ENCODE peak calls at places on chromosomes 12 and 14, in four cellular contexts. K is A549, Q is HepG2, U is K562. W is an unnamed sample.
A peak's percentile ranks its signal among the peaks of the same experiment; 100 is the strongest.

GRCh38 chr14:76964695-76965094 is 63.8 kb downstream of the IRF2BPL start:
- DNase-seq in Q (no peak), K (no peak), U (no peak), W (no peak)

GRCh38 chr12:14263742-14264141 is 101.7 kb upstream of the ATF7IP start:
- DNase-seq in K (no peak), Q (peak; percentile 41), U (no peak), W (no peak)

GRCh38 chr12:117646595-117646994 is 285.2 kb upstream of the NOS1 start:
- DNase-seq in Q (no peak), U (no peak), K (no peak), W (no peak)

GRCh38 chr14:30223385-30223785 is 295.7 kb upstream of the PRKD1 start:
- DNase-seq in K (peak; percentile 18), Q (peak; percentile 71), U (no peak), W (no peak)

GRCh38 chr12:58491296-58491695 is 429.0 kb downstream of the LRIG3 start:
- DNase-seq in U (no peak), Q (no peak), K (no peak), W (no peak)

GRCh38 chr14:100893228-100893601 is 10.3 kb downstream of the RTL1 start:
- DNase-seq in Q (no peak), U (no peak), K (no peak), W (no peak)

GRCh38 chr12:67515679-67516363 is 132.7 kb upstream of the DYRK2 start:
- DNase-seq in K (no peak), Q (no peak), U (no peak), W (no peak)

GRCh38 chr12:32145096-32145495 is 38.4 kb downstream of the BICD1 start:
- DNase-seq in U (no peak), K (no peak), Q (no peak), W (no peak)

GRCh38 chr12:27163048-27163715 is 80.8 kb upstream of the C12orf71 start:
- DNase-seq in U (no peak), Q (no peak), K (no peak), W (peak; percentile 16)

GRCh38 chr14:94893411-94894160 is 123.7 kb upstream of the GSC start:
- DNase-seq in U (no peak), K (no peak), Q (no peak), W (no peak)

GRCh38 chr12:59383426-59383822 is 212.4 kb upstream of the SLC16A7 start:
- DNase-seq in K (no peak), U (no peak), Q (no peak), W (no peak)

GRCh38 chr14:88026890-88027289 is 22.0 kb downstream of the GPR65 start:
- DNase-seq in K (no peak), Q (no peak), U (no peak), W (no peak)

GRCh38 chr14:100192672-100193416 is 33.4 kb upstream of the DEGS2 start:
- DNase-seq in U (peak; percentile 97), K (peak; percentile 99), Q (peak; percentile 96), W (peak; percentile 100)

GRCh38 chr14:39857656-39858055 is 425.4 kb upstream of the FBXO33 start:
- DNase-seq in Q (no peak), U (no peak), K (no peak), W (no peak)

GRCh38 chr12:75859868-75860267 is 171.7 kb downstream of the PHLDA1 start:
- DNase-seq in K (no peak), U (no peak), Q (no peak), W (no peak)

GRCh38 chr12:55925371-55925770 is 2.3 kb downstream of the PYM1 start:
- DNase-seq in K (no peak), Q (no peak), U (no peak), W (no peak)

GRCh38 chr14:31059152-31059924 is 33.2 kb upstream of the STRN3 start:
- DNase-seq in U (peak; percentile 80), Q (peak; percentile 70), K (no peak), W (no peak)

GRCh38 chr12:132873724-132874123 is 13.7 kb downstream of the CHFR start:
- DNase-seq in Q (no peak), U (peak; percentile 4), K (no peak), W (no peak)

GRCh38 chr12:12081836-12082497 is 11.2 kb downstream of the BCL2L14 start:
- DNase-seq in U (peak; percentile 39), Q (peak; percentile 70), K (peak; percentile 73), W (no peak)

GRCh38 chr14:106094654-106095189 is 568.3 kb downstream of the TMEM121 start:
- DNase-seq in K (no peak), U (no peak), Q (peak; percentile 42), W (no peak)

GRCh38 chr12:1914116-1914911 is 4.1 kb downstream of the CACNA2D4 start:
- DNase-seq in U (no peak), Q (no peak), K (no peak), W (no peak)

GRCh38 chr12:29762637-29763300 is 21.0 kb downstream of the TMTC1 start:
- DNase-seq in U (no peak), K (no peak), Q (no peak), W (no peak)

GRCh38 chr14:95064734-95065133 is 92.6 kb downstream of the DICER1 start:
- DNase-seq in U (no peak), Q (no peak), K (no peak), W (no peak)

GRCh38 chr12:88471641-88472040 is 108.6 kb downstream of the KITLG start:
- DNase-seq in Q (no peak), U (no peak), K (no peak), W (no peak)

GRCh38 chr14:80956922-80957321 is 1.5 kb downstream of the TSHR start:
- DNase-seq in K (no peak), Q (no peak), U (no peak), W (no peak)

GRCh38 chr14:80958258-80958657 is 2.8 kb downstream of the TSHR start:
- DNase-seq in U (no peak), K (no peak), Q (no peak), W (no peak)

GRCh38 chr14:80956105-80956504 is 684 bp downstream of the TSHR start:
- DNase-seq in K (no peak), U (no peak), Q (no peak), W (no peak)

GRCh38 chr14:80954771-80955299 is 586 bp upstream of the TSHR start:
- DNase-seq in K (peak; percentile 61), U (peak; percentile 49), Q (peak; percentile 68), W (peak; percentile 85)

DNA sequence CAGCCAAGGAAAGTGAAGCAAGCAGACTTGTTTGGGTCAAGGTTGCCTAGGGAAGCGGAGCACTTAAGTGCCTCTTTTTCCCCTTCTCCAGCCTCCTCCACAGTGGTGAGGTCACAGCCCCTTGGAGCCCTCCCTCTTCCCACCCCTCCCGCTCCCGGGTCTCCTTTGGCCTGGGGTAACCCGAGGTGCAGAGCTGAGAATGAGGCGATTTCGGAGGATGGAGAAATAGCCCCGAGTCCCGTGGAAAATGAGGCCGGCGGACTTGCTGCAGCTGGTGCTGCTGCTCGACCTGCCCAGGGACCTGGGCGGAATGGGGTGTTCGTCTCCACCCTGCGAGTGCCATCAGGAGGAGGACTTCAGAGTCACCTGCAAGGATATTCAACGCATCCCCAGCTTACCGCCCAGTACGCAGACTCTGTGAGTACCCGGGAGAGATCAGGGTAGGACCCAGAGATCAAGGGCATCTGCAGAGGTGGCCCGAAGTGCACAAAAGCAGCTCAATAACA is at the start of gene TSHR:
- DNase-seq in K (peak; percentile 7), Q (no peak), U (peak; percentile 4), W (peak; percentile 35)
- TF ChIP-seq ESRRA in K (no peak), Q (no peak), U (no peak), W (no peak)

DNA sequence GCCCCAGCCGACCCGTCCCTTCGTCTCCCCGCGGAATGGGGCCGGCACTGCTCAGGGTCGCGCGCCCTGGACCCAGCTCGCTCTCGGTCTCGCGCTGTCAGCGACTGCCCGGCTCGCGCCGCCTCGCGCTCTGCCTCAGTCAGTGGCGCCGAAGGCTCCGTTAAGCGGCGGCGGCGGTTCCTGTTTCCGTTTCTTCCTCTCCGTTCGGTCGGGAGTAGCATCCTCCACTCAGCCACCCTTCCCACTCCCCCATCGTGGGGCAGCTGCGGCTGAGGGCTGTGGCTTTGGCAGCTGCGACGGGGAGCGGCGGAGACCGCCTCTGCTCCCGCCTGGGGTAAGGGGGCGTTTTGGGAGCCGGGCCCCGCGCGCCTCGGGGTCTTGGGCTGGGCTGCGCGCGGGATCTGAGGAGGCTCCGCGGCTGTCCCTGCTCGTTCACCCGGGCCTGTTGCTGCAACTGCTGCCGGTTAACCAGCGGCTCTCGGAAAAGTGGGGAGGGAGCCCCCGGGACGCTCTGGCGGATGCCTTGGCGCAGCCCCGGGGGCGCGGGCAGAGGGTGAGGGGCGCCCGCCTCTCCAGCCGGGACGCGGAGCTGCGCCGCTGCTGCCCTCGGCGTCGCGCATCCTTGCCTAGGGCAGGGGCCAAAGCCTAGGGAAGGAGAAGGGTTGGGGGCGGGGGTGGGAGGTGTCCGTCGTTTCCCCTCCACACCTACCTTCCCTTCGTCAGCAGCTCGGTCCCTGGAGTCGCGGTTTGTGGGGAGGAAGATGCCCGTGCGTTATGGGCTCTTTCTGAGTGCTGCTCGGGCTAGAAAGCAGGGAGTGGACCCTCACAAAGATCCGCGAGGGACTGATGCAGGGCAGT is 580 bp downstream of the FUT8 start:
- DNase-seq in U (peak; percentile 6), K (peak; percentile 44), Q (peak; percentile 17), W (peak; percentile 41)
- TF ChIP-seq NR3C1 in U (no peak), K (no peak), Q (no peak), W (no peak)

GRCh38 chr14:57617510-57617909 is 123.9 kb upstream of the CCDC198 start:
- DNase-seq in Q (no peak), K (no peak), U (no peak), W (no peak)
- TF ChIP-seq ESRRA in Q (no peak), K (no peak), U (no peak), W (no peak)

GRCh38 chr12:51759175-51759574 is 89.3 kb downstream of the FIGNL2 start:
- DNase-seq in Q (no peak), K (no peak), U (no peak), W (no peak)
- TF ChIP-seq NR3C1 in Q (no peak), K (no peak), U (no peak), W (no peak)